ENCODE peak calls at places on chromosomes 12 and 14, in five cellular contexts. N, S, A, U and E are unnamed samples.
A peak's percentile ranks its signal among the peaks of the same experiment; 100 is the strongest.

GRCh38 chr12:72141381-72141780 is 130.8 kb upstream of the TRHDE start:
- DNase-seq in N (no peak), S (no peak), A (no peak), U (no peak), E (no peak)

GRCh38 chr12:84599539-84599938 is 313.1 kb downstream of the SLC6A15 start:
- DNase-seq in N (no peak), S (no peak), A (peak; percentile 22), U (no peak), E (no peak)

GRCh38 chr12:108832730-108833354 is 24.5 kb downstream of the SSH1 start:
- DNase-seq in N (no peak), S (no peak), A (peak; percentile 14), U (no peak), E (no peak)

GRCh38 chr14:91152499-91152898 is 38.6 kb downstream of the DGLUCY start:
- DNase-seq in N (no peak), S (no peak), A (no peak), U (no peak), E (no peak)

GRCh38 chr14:90107789-90108188 is 46.0 kb downstream of the KCNK13 start:
- DNase-seq in N (no peak), S (no peak), A (no peak), U (no peak), E (no peak)

GRCh38 chr12:14840616-14841015 is 2.7 kb downstream of the ART4 start:
- DNase-seq in N (no peak), S (no peak), A (no peak), U (no peak), E (no peak)

GRCh38 chr12:111971800-111972199 is 41.2 kb downstream of the TMEM116 start:
- DNase-seq in N (no peak), S (no peak), A (no peak), U (no peak), E (no peak)

GRCh38 chr14:103625361-103626095 is 3.5 kb upstream of the KLC1 start:
- DNase-seq in N (no peak), S (no peak), A (no peak), U (peak; percentile 68), E (no peak)

GRCh38 chr12:49808686-49809368 is 19.4 kb downstream of the NCKAP5L start:
- DNase-seq in N (no peak), S (no peak), A (no peak), U (peak; percentile 79), E (no peak)

GRCh38 chr12:109916045-109916444 is 16.0 kb downstream of the TCHP start:
- DNase-seq in N (no peak), S (no peak), A (no peak), U (no peak), E (no peak)

GRCh38 chr12:109912790-109913189 is 12.7 kb downstream of the TCHP start:
- DNase-seq in N (no peak), S (no peak), A (no peak), U (no peak), E (no peak)

GRCh38 chr12:109914461-109914860 is 14.4 kb downstream of the TCHP start:
- DNase-seq in N (no peak), S (no peak), A (no peak), U (no peak), E (no peak)

GRCh38 chr12:109919466-109919865 is 19.4 kb downstream of the TCHP start:
- DNase-seq in N (no peak), S (no peak), A (no peak), U (no peak), E (no peak)

GRCh38 chr12:109915171-109916040 is 15.3 kb downstream of the TCHP start:
- DNase-seq in N (no peak), S (no peak), A (no peak), U (no peak), E (no peak)
- TF ChIP-seq CTCF in N (no peak), S (no peak), A (no peak), U (no peak), E (no peak)

GRCh38 chr14:102593841-102594170 is 1.4 kb downstream of the RCOR1 start:
- DNase-seq in N (no peak), S (no peak), A (no peak), U (no peak), E (no peak)
- TF ChIP-seq CTCF in N (no peak), S (no peak), A (no peak), U (no peak), E (no peak)

GRCh38 chr12:44497044-44497443 is 379.1 kb downstream of the NELL2 start:
- DNase-seq in N (no peak), S (no peak), A (no peak), U (no peak), E (no peak)
- TF ChIP-seq CTCF in N (no peak), S (no peak), A (no peak), U (no peak), E (peak; percentile 19)

GRCh38 chr14:88929656-88930436 is 105.4 kb downstream of the TTC8 start:
- DNase-seq in N (no peak), S (no peak), A (no peak), U (no peak), E (no peak)
- TF ChIP-seq CTCF in N (no peak), S (no peak), A (no peak), U (no peak), E (no peak)

GRCh38 chr12:3199551-3200031 is 122.4 kb downstream of the TSPAN9 start:
- DNase-seq in N (no peak), S (no peak), A (peak; percentile 37), U (no peak), E (peak; percentile 50)

GRCh38 chr12:3202734-3203446 is 125.7 kb downstream of the TSPAN9 start:
- DNase-seq in N (peak; percentile 43), S (peak; percentile 73), A (peak; percentile 61), U (no peak), E (peak; percentile 82)

GRCh38 chr12:3201741-3202500 is 124.7 kb downstream of the TSPAN9 start:
- DNase-seq in N (no peak), S (no peak), A (no peak), U (no peak), E (no peak)

GRCh38 chr12:3200032-3200617 is 122.9 kb downstream of the TSPAN9 start:
- DNase-seq in N (no peak), S (no peak), A (peak; percentile 52), U (no peak), E (peak; percentile 74)

GRCh38 chr12:3200779-3201738 is 123.9 kb downstream of the TSPAN9 start:
- DNase-seq in N (no peak), S (no peak), A (no peak), U (no peak), E (no peak)
- TF ChIP-seq CTCF in N (no peak), S (no peak), A (no peak), U (no peak), E (no peak)

DNA sequence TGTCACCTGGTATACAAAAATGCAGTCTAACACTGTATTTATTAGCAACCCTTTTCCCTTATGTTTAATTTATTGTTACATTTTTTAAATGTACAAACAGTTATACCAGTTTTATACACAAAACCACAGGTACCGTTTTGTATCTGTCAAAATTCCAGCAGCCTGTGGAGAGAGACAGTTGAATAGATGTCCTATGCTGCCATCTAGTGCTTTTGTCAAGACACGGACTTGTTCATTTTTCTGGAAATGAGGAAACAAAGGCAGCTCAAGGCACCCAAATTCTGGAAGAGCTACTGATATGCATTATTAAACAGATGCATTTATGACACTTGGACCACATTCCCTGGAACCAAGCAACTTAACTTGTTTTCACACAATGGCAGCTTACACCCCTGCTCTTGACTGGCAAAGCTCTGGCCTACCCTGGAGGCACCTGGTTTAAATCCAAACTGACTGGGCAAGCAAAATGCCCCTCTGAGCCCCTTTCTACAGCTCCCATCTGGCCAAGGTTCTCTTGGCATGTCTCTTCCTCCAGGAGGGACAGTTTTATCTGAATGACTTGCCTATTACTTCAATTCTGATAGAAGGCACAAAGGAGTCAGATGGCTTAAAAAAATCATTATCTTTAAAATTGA is 286.9 kb upstream of the PRKD1 start:
- DNase-seq in N (no peak), S (no peak), A (peak; percentile 32), U (no peak), E (no peak)
- TF ChIP-seq CTCF in N (no peak), S (no peak), A (peak; percentile 63), U (peak; percentile 70), E (peak; percentile 83)

DNA sequence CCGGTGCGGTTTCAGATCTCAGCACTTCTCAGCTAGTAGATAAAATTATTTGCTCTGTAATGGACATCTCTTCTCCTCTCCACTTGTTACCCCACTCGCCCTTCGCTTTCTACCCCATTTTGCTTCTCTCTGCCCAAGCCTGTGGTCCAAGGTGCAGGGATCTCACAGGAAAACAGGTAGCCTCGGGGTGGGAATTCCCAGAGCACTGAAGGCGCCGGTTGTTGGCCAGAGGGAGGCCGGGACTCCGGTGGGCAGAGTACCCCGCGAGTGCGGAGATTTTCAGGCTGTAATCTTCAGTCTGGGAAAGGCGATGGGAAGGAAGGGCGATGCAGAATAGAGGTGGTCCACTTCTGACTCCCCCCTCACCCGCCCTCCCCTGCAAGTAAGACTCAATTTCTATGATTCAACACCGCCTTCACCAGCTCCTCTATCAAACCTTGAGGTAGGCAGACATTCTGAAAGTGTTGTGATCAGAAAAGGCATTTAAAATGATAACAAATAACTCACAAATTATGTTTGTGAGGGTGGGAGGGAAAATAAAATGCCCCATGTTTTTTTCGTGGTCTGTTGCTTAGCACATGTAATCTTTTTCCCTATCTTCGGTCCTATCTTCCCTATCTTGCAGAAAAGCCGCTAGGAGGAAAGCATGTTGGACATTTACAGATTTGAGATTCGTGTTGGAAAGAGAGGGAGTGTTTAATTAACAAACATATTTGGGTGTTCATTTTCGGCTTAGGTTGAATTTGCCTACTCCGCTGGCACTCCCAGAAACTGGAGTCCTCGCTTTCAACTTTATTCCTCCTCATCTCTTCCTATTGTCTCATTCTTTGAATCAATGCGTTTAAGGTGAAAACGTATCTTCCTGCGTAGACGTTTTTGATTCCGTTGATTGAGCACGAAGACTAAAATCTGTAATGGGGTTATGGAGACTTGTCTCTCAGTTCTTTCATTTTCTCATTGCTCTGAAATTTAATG is 8.5 kb downstream of the FOXG1 start:
- DNase-seq in N (no peak), S (no peak), A (no peak), U (no peak), E (no peak)
- TF ChIP-seq CTCF in N (no peak), S (no peak), A (no peak), U (no peak), E (no peak)

DNA sequence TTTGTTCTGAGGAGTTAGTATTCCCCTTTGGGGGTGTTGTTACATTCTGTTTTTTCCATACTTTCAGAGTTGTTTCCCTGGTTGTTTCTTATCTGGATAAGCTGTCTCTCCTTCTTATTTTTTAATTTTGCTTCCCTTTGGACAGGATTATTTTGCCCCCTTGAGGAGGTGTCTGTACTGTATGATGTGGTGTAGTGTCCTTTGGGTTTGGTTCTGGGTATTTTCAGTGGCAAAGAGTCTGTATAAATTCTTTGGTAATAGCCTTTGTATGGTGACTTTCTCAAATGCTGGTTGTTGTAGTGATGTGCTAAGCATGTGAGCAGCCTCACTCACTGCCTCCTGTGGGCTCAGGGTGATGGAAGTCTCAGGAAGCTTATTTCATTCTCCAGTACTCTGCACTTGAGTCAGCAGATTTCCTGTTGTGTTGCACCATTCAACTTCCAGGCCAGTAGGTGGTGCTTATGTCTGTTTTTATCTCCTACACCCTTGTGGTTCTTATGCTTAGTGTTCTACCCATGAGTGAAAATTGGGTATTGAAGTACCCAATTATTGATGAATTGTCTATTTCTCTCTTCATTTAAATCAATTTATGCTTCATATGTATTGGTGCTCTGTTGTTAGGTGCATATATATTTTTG is 103.3 kb upstream of the PMCH start:
- DNase-seq in N (no peak), S (no peak), A (peak; percentile 38), U (no peak), E (no peak)
- TF ChIP-seq CTCF in N (no peak), S (no peak), A (no peak), U (peak; percentile 17), E (peak; percentile 34)

DNA sequence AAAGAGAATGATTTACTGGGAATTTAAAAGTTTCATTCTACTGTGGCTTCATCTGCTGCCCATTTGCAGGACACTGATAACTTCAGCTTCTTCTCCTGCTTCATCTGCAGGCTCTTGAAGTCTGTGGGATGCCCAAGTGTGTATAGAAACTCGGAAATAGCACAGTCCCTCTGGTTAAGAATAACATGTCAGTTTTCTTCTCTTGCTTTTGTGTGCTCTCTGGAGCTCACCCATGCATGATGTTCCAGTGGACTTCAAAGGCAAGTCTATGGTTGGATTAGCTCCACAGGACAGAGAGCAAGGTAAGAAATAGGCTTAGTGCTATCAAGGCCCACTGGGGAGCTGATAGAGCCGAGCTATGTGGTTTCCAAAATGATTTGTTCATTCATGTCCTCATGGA is 13.7 kb downstream of the RMST start:
- DNase-seq in N (no peak), S (no peak), A (no peak), U (no peak), E (no peak)
- TF ChIP-seq CTCF in N (no peak), S (no peak), A (no peak), U (no peak), E (no peak)